ENCODE peak calls at places on chromosomes 6 and 20, in five cellular contexts. C is lower lobe of right lung, B is epithelial cell of esophagus, K is brain microvascular endothelial cell, J is HFFc6. Q is an unnamed sample.

GRCh38 chr6:122049341-122049740 is 350.1 kb upstream of the HSF2 start:
- DNase-seq in J (no peak), B (peak), C (no peak), K (peak), Q (no peak)

GRCh38 chr6:46453221-46453620 is 38.0 kb downstream of the RCAN2 start:
- DNase-seq in C (no peak), K (peak), J (peak), B (no peak), Q (no peak)

GRCh38 chr6:154615483-154616025 is 105.1 kb upstream of the CNKSR3 start:
- DNase-seq in J (no peak), C (peak), K (peak), B (peak), Q (no peak)

GRCh38 chr6:1831030-1831429 is 221.3 kb downstream of the FOXC1 start:
- DNase-seq in J (no peak), B (no peak), C (no peak), K (no peak), Q (no peak)

GRCh38 chr6:11921017-11921438 is 91.1 kb upstream of the HIVEP1 start:
- DNase-seq in B (peak), C (no peak), J (peak), K (peak), Q (no peak)

GRCh38 chr6:2766767-2767314 is 1.6 kb downstream of the WRNIP1 start:
- DNase-seq in K (no peak), J (peak), C (no peak), B (no peak), Q (no peak)

GRCh38 chr6:378090-378957 is 13.2 kb upstream of the IRF4 start:
- DNase-seq in K (no peak), C (no peak), J (no peak), B (no peak), Q (no peak)

GRCh38 chr20:58649288-58650180 is 1.5 kb upstream of the STX16 start:
- DNase-seq in J (no peak), K (no peak), C (peak), B (no peak), Q (no peak)

GRCh38 chr20:58306421-58307261 is 2.9 kb upstream of the RAB22A start:
- DNase-seq in K (peak), B (peak), J (no peak), C (peak), Q (no peak)

GRCh38 chr6:121597654-121598053 is 162.2 kb downstream of the GJA1 start:
- DNase-seq in C (no peak), B (peak), K (peak), J (peak), Q (no peak)

GRCh38 chr6:84018453-84019061 is 15.0 kb upstream of the MRAP2 start:
- DNase-seq in J (no peak), C (no peak), K (no peak), B (peak), Q (no peak)

GRCh38 chr6:1002989-1003388 is 308.9 kb upstream of the FOXQ1 start:
- DNase-seq in B (no peak), C (no peak), K (no peak), J (no peak), Q (no peak)

DNA sequence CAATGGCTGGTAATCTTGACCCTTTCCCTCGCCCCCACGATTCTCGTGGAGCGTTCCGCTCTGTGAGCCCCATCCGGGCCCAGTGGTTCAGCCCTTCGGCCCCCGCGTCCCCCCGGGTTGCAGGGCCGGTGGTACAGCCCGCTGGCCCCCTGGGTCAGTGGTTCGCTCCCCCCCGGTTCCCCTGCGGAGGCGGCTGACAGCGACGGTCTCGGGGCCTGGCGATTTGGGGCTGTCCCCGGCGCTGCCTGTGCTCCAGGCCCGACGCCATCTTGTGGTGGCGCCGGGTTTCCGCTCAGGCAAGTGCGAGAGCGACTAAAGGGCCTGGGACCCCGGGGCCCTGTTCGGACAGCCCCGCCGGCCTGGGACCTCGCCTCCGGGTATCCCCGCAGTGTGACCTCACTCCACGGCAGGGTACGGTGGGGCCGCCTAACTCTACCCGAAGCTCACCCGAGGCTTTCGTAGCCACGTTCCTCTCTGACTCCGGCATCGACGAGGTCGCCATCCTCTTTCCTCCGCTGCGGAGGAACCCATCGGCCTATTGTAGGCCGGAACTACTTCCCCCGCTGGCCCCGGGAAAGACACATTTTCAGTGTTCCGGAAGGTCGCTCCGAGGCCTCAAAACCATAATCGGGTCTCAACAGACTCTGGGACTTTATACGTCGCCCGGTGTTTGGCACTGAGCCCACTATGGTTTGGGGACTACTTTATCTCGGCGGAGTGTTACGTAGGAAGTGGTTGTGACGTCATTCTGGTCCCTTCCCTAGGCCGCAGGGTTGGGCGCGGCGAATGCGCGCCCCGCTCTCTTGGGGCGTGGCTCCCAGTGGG is at the start of gene ZNF335:
- DNase-seq in J (peak), B (peak), K (peak), C (peak), Q (peak)
- TF ChIP-seq CTCF in J (peak), B (peak), K (peak), C (peak), Q (peak)

GRCh38 chr20:11271319-11271718 is 597.5 kb upstream of the JAG1 start:
- DNase-seq in J (no peak), K (no peak), B (no peak), C (no peak), Q (no peak)
- TF ChIP-seq CTCF in J (peak), K (peak), B (no peak), C (no peak), Q (peak)

GRCh38 chr6:128235556-128235955 is 284.8 kb downstream of the PTPRK start:
- DNase-seq in J (no peak), K (peak), B (peak), C (no peak), Q (no peak)
- TF ChIP-seq CTCF in J (no peak), K (no peak), B (no peak), C (no peak), Q (no peak)

DNA sequence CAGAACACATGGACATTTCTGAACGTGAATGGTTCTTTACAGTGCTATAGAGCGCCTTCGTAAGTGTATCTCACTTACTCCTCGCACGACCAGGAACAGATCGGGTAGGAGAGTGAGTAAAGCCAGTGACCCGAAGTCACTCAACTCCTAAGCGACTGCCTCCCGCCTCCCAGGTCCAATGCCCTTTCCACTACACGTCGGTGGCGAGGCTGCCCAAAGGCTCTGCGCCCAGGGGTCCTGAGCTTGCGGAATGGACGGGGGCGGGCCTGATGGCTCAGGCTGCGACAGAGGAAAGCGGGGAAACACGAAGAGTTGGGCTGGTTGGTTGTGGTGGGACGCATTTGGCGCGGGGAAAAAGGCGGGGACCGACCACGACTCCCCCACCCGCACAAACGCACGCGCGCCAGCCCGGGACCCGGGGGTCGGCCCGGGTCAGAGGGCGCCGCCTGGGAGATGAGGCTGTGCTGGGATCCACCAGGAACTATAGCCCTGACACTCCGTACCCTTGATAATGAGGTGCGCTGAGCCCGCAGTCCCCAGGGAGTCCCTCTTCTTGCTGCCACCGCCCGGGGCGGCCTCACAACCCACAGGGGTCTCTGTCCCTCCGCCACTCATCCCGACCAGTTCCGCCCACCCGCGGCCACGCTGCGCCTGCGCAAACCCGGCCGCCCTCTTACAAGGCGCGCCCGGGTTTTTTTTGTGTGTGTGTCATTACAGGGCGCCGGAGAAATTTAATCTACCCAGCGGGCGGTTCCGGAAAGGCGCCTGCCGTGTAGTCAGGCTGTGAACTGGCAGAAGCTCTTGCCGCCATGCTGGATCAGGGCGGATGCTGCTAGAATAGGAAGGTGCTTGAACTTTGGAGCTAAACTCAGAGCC is at the start of gene BLOC1S5:
- DNase-seq in C (peak), J (peak), K (peak), B (peak), Q (peak)
- TF ChIP-seq CTCF in C (no peak), J (peak), K (no peak), B (no peak), Q (no peak)

GRCh38 chr20:42204261-42204660 is 586.1 kb upstream of the CHD6 start:
- DNase-seq in K (no peak), B (no peak), C (no peak), J (no peak), Q (no peak)
- TF ChIP-seq CTCF in K (no peak), B (no peak), C (peak), J (peak), Q (peak)

GRCh38 chr6:151550618-151551017 is 56.8 kb downstream of the CCDC170 start:
- DNase-seq in J (no peak), B (no peak), K (no peak), C (no peak), Q (no peak)

GRCh38 chr6:151549790-151550189 is 56.0 kb downstream of the CCDC170 start:
- DNase-seq in J (no peak), B (no peak), C (no peak), K (no peak), Q (no peak)

GRCh38 chr6:151544453-151544852 is 50.6 kb downstream of the CCDC170 start:
- DNase-seq in K (no peak), B (no peak), J (no peak), C (no peak), Q (no peak)

GRCh38 chr6:151548201-151548600 is 54.4 kb downstream of the CCDC170 start:
- DNase-seq in C (no peak), K (no peak), J (no peak), B (no peak), Q (no peak)

DNA sequence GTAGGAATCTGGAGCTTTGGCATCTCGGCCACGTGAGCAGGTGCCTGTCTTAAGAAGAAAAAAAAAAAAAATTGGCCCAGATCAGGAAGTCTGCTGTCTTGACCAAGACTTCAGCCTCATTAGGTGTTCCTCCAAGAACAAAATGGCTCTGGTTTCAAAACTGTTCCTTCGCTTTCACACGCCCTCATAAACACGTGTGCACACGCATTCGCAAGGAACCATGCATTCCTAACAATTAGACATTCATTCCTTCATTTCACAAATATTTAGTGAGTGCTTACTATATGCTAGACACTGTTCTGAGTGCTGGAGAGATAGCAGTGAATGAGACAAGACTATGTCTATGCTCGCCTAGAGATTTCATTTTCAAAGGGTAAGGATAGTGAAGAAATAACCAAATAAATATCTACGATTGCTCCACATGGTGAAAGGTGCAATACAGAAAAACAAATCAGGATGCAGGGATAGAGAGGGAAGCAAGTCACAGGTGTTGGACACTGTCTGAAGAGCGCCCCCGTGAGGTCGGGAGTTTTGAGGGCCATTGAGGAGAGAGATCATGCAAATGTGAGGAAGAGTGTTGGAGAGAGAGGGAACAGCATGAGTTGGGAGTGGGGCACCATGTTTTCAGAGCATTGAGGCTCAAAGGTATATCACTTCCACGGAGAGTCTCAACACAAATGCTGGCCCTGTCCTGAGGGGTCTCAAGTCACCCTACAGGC is 53.3 kb downstream of the CCDC170 start:
- DNase-seq in B (no peak), J (no peak), K (no peak), C (no peak), Q (no peak)
- TF ChIP-seq CTCF in B (no peak), J (peak), K (no peak), C (no peak), Q (no peak)

GRCh38 chr6:40894962-40895799 is 143.8 kb downstream of the UNC5CL start:
- DNase-seq in B (peak), C (peak), J (peak), K (peak), Q (no peak)
- TF ChIP-seq CTCF in B (peak), C (peak), J (peak), K (peak), Q (peak)

Q was measured in type B pancreatic cell.